ENCODE peak calls at places on chromosomes 2 and 18, in ten cellular contexts. Q, J, Z, K, B, E, T, G, S and W are unnamed samples.

GRCh38 chr2:112829247-112829646 is 7.3 kb downstream of the IL1B start:
- DNase-seq in E (no peak), J (no peak), B (no peak), S (no peak), Q (no peak), T (no peak), K (no peak), Z (no peak), G (no peak), W (no peak)

GRCh38 chr2:23449413-23449812 is 64.4 kb downstream of the KLHL29 start:
- DNase-seq in B (no peak), Q (no peak), K (no peak), J (no peak), E (no peak), Z (no peak), S (no peak), T (no peak), G (no peak), W (no peak)

GRCh38 chr2:3972377-3972776 is 269.0 kb downstream of the DCDC2C start:
- DNase-seq in Q (no peak), E (no peak), J (no peak), S (no peak), G (no peak), T (no peak), Z (no peak), K (no peak), B (no peak), W (no peak)

GRCh38 chr2:168254158-168254935 is 7.0 kb upstream of the STK39 start:
- DNase-seq in T (peak), Q (no peak), B (no peak), G (no peak), S (no peak), Z (no peak), J (no peak), K (no peak), E (no peak), W (no peak)

GRCh38 chr2:143254108-143254507 is 124.9 kb downstream of the ARHGAP15 start:
- DNase-seq in K (no peak), B (no peak), T (no peak), E (no peak), Z (no peak), J (no peak), G (no peak), Q (no peak), S (no peak), W (no peak)

GRCh38 chr2:15668611-15669305 is 77.1 kb downstream of the DDX1 start:
- DNase-seq in Z (no peak), T (peak), J (no peak), G (no peak), K (no peak), Q (no peak), S (no peak), B (peak), E (no peak), W (no peak)

GRCh38 chr18:3306391-3306790 is 44.5 kb downstream of the MYL12B start:
- DNase-seq in Q (no peak), J (no peak), Z (no peak), S (no peak), B (no peak), G (no peak), K (no peak), E (no peak), T (no peak), W (no peak)

GRCh38 chr2:36318547-36318946 is 37.0 kb upstream of the CRIM1 start:
- DNase-seq in K (no peak), J (no peak), E (no peak), G (no peak), T (no peak), Z (no peak), S (no peak), Q (no peak), B (no peak), W (no peak)

GRCh38 chr2:117979911-117980341 is 33.9 kb downstream of the CCDC93 start:
- DNase-seq in G (no peak), Q (no peak), S (no peak), B (no peak), E (no peak), J (no peak), T (no peak), K (no peak), Z (no peak), W (no peak)

GRCh38 chr2:25401307-25402021 is 59.7 kb upstream of the DNMT3A start:
- DNase-seq in B (no peak), J (no peak), K (no peak), T (no peak), S (no peak), E (no peak), Q (no peak), Z (no peak), G (no peak), W (no peak)

GRCh38 chr18:35267161-35267651 is 22.8 kb downstream of the ZSCAN30 start:
- DNase-seq in E (no peak), J (peak), G (peak), Z (peak), T (no peak), B (peak), Q (peak), S (no peak), K (peak), W (no peak)

GRCh38 chr2:233974530-233975071 is 57.4 kb downstream of the TRPM8 start:
- DNase-seq in T (peak), J (no peak), S (no peak), K (no peak), B (no peak), G (no peak), E (no peak), Q (no peak), Z (no peak), W (peak)

GRCh38 chr2:950627-950992 is at the start of gene SNTG2:
- DNase-seq in Z (no peak), E (peak), B (peak), K (peak), T (no peak), S (peak), J (peak), G (no peak), Q (peak), W (no peak)

GRCh38 chr18:78321402-78321801 is 658.2 kb upstream of the SALL3 start:
- DNase-seq in E (no peak), G (no peak), Z (no peak), B (no peak), Q (no peak), K (no peak), S (no peak), T (no peak), J (no peak), W (no peak)

GRCh38 chr2:160491922-160492371 is 1.7 kb downstream of the RBMS1 start:
- DNase-seq in J (no peak), S (no peak), B (no peak), Z (no peak), K (peak), E (no peak), Q (no peak), G (no peak), T (peak), W (no peak)

GRCh38 chr18:71116535-71116934 is 827.7 kb downstream of the SOCS6 start:
- DNase-seq in J (no peak), B (no peak), Q (no peak), G (no peak), Z (no peak), T (no peak), S (no peak), K (no peak), E (no peak), W (no peak)

GRCh38 chr2:234363011-234363487 is 133.8 kb downstream of the ARL4C start:
- DNase-seq in J (no peak), E (no peak), Q (peak), K (peak), T (no peak), Z (no peak), S (no peak), G (no peak), B (no peak), W (no peak)

GRCh38 chr2:157725856-157726255 is 97.2 kb upstream of the ACVR1C start:
- DNase-seq in G (no peak), Q (no peak), S (no peak), J (no peak), T (peak), K (no peak), B (no peak), Z (no peak), E (no peak), W (no peak)

GRCh38 chr2:118706371-118706770 is 141.1 kb downstream of the EN1 start:
- DNase-seq in E (no peak), Q (no peak), T (no peak), G (no peak), B (no peak), S (no peak), Z (no peak), K (no peak), J (no peak), W (no peak)

GRCh38 chr2:11674983-11675382 is 5.0 kb upstream of the NTSR2 start:
- DNase-seq in J (no peak), T (no peak), Q (no peak), K (no peak), S (no peak), G (no peak), B (no peak), Z (no peak), E (no peak), W (no peak)

GRCh38 chr2:134253804-134254203 is at the start of gene MGAT5:
- DNase-seq in S (no peak), G (no peak), K (peak), Q (no peak), T (no peak), Z (no peak), J (no peak), B (no peak), E (no peak), W (no peak)

DNA sequence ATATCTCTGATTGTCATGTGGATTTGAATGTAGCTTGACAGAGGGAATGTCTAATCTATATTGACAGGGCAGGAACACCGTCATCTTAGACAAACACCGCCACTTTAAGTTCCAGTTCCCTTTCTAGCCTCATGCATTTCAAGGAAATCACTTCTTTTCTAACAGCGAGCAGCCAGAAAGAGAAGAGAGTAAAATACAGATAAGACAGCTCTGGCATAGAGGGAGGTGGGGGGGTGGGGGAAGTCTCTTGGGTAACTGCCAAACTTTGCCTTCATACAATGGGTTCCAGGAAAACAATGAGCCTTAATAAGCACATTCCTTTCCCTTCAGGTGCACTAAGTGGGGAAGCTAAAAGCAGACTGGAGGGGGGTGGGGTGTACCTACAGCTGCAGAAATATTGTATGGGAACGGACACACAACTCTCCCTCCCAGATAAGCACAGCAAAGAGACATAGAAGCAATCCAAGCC is 37.2 kb downstream of the CASP10 start:
- DNase-seq in Q (no peak), T (no peak), Z (no peak), K (peak), E (peak), S (no peak), J (no peak), G (no peak), B (no peak), W (no peak)
- H3K27ac ChIP-seq in Q (no peak), T (no peak), Z (peak), K (peak), E (peak), S (no peak), J (no peak), G (peak), B (no peak), W (peak)

DNA sequence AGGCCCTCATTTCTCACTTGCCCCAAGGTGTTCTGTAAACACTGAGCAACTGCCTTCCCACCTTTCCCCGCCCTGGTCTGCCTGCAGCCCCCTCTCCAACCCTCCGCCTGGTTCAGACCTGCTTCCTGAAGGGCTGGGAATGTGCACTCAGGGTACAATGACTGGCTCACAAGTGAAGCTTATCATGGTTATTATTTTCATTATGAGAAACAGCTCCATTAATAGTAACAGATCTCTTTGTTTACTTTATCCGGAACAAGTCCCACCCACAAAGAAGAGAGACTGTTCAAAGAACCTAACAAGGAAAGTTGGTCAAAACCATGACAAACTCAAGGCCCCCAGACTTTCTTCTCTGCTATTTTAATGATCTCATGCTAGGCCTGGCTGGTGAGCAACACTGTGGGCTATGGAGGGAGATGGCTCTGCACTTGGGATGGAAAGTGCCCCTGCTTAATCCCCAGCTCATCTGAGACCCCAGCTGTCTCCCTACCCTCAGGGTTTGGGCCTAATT is 36.7 kb downstream of the ARHGAP25 start:
- DNase-seq in J (no peak), G (no peak), E (no peak), Q (no peak), Z (no peak), S (no peak), B (no peak), K (no peak), T (peak), W (no peak)
- H3K27ac ChIP-seq in J (peak), G (peak), E (no peak), Q (no peak), Z (peak), S (no peak), B (no peak), K (no peak), T (no peak), W (no peak)

GRCh38 chr2:188975497-188976102 is 1.4 kb downstream of the COL3A1 start:
- DNase-seq in J (no peak), Q (peak), T (peak), G (no peak), B (peak), S (no peak), K (no peak), Z (no peak), E (no peak), W (no peak)
- H3K27ac ChIP-seq in J (no peak), Q (no peak), T (peak), G (peak), B (peak), S (no peak), K (peak), Z (peak), E (no peak), W (no peak)

DNA sequence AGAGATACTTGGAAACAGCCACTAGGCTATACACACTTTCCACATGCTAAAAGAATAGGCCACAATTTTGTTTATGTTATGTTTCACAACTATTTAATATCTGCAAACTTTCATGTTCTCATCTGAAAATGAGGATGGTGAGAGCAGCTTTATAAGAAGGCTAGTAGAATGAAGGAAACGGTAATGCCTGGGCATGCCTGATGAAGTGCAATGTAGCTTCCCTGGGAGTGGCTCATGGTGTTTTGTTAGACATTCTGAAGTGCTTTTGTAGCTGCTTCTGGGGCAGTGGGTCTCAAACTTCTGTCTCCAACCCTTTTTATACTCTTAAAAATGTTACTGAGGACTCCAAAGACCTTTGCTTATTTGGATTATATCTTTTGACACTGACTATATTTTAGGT is 193.3 kb upstream of the VWC2L start:
- DNase-seq in B (no peak), Q (no peak), E (peak), S (no peak), K (no peak), J (no peak), Z (no peak), G (no peak), T (no peak), W (no peak)
- H3K27ac ChIP-seq in B (no peak), Q (no peak), E (no peak), S (no peak), K (no peak), J (no peak), Z (no peak), G (no peak), T (no peak), W (peak)

GRCh38 chr2:102355526-102356380 is at the start of gene IL18R1:
- DNase-seq in S (peak), T (peak), Q (peak), B (peak), J (peak), E (peak), G (peak), Z (peak), K (peak), W (no peak)
- H3K27ac ChIP-seq in S (no peak), T (peak), Q (no peak), B (peak), J (peak), E (no peak), G (peak), Z (peak), K (peak), W (peak)